ENCODE peak calls at places on chromosomes 6 and 20, in four cellular contexts. One of them, this sample, is unnamed.

GRCh38 chr20:41081276-41081814 is 52.7 kb downstream of the TOP1 start:
- DNase-seq in A673: no peak
- DNase-seq in astrocyte of the spinal cord: peak
- DNase-seq in vagina: no peak
- DNase-seq in this sample: no peak

GRCh38 chr6:169806718-169807117 is 55.3 kb downstream of the ERMARD start:
- DNase-seq in A673: no peak
- DNase-seq in astrocyte of the spinal cord: no peak
- DNase-seq in vagina: peak
- DNase-seq in this sample: no peak

GRCh38 chr20:4325548-4326187 is 310.3 kb upstream of the RNF24 start:
- DNase-seq in A673: no peak
- DNase-seq in astrocyte of the spinal cord: no peak
- DNase-seq in vagina: peak
- DNase-seq in this sample: no peak

GRCh38 chr6:119517428-119517827 is 167.9 kb upstream of the MAN1A1 start:
- DNase-seq in A673: peak
- DNase-seq in astrocyte of the spinal cord: no peak
- DNase-seq in vagina: no peak
- DNase-seq in this sample: no peak

GRCh38 chr6:105178110-105178509 is 1.7 kb downstream of the POPDC3 start:
- DNase-seq in A673: no peak
- DNase-seq in astrocyte of the spinal cord: peak
- DNase-seq in vagina: no peak
- DNase-seq in this sample: peak

GRCh38 chr6:12233693-12234551 is 56.2 kb upstream of the EDN1 start:
- DNase-seq in A673: peak
- DNase-seq in astrocyte of the spinal cord: peak
- DNase-seq in vagina: no peak
- DNase-seq in this sample: peak

GRCh38 chr20:24916412-24916811 is 32.7 kb upstream of the CST7 start:
- DNase-seq in A673: no peak
- DNase-seq in astrocyte of the spinal cord: no peak
- DNase-seq in vagina: no peak
- DNase-seq in this sample: no peak

GRCh38 chr6:84522135-84522535 is 242.3 kb downstream of the TBX18 start:
- DNase-seq in A673: no peak
- DNase-seq in astrocyte of the spinal cord: peak
- DNase-seq in vagina: no peak
- DNase-seq in this sample: peak

GRCh38 chr6:113560376-113560775 is 296.8 kb upstream of the MARCKS start:
- DNase-seq in A673: no peak
- DNase-seq in astrocyte of the spinal cord: no peak
- DNase-seq in vagina: no peak
- DNase-seq in this sample: peak

GRCh38 chr20:58900292-58900931 is 47.9 kb downstream of the GNAS start:
- DNase-seq in A673: no peak
- DNase-seq in astrocyte of the spinal cord: no peak
- DNase-seq in vagina: no peak
- DNase-seq in this sample: no peak

GRCh38 chr6:2410982-2411381 is 165.6 kb upstream of the GMDS start:
- DNase-seq in A673: no peak
- DNase-seq in astrocyte of the spinal cord: no peak
- DNase-seq in vagina: no peak
- DNase-seq in this sample: no peak

GRCh38 chr20:2749951-2750342 is 50.5 kb downstream of the CPXM1 start:
- DNase-seq in A673: no peak
- DNase-seq in astrocyte of the spinal cord: no peak
- DNase-seq in vagina: no peak
- DNase-seq in this sample: no peak

GRCh38 chr6:75932067-75932466 is 140.4 kb downstream of the IMPG1 start:
- DNase-seq in A673: peak
- DNase-seq in astrocyte of the spinal cord: peak
- DNase-seq in vagina: no peak
- DNase-seq in this sample: no peak

GRCh38 chr6:170405311-170405975 is 98.9 kb downstream of the FAM120B start:
- DNase-seq in A673: no peak
- DNase-seq in astrocyte of the spinal cord: peak
- DNase-seq in vagina: no peak
- DNase-seq in this sample: peak

GRCh38 chr6:29516108-29516507 is 28.4 kb upstream of the MAS1L start:
- DNase-seq in A673: peak
- DNase-seq in astrocyte of the spinal cord: peak
- DNase-seq in vagina: no peak
- DNase-seq in this sample: no peak

GRCh38 chr20:56393653-56394052 is 1.2 kb downstream of the CSTF1 start:
- DNase-seq in A673: no peak
- DNase-seq in astrocyte of the spinal cord: no peak
- DNase-seq in vagina: no peak
- DNase-seq in this sample: no peak

GRCh38 chr20:46700481-46700880 is 9.0 kb upstream of the SLC2A10 start:
- DNase-seq in A673: no peak
- DNase-seq in astrocyte of the spinal cord: no peak
- DNase-seq in vagina: no peak
- DNase-seq in this sample: no peak

GRCh38 chr6:151089916-151090443 is 149.8 kb upstream of the AKAP12 start:
- DNase-seq in A673: no peak
- DNase-seq in astrocyte of the spinal cord: no peak
- DNase-seq in vagina: no peak
- DNase-seq in this sample: no peak

GRCh38 chr6:145904391-145904790 is 59.8 kb downstream of the SHPRH start:
- DNase-seq in A673: no peak
- DNase-seq in astrocyte of the spinal cord: no peak
- DNase-seq in vagina: no peak
- DNase-seq in this sample: no peak

GRCh38 chr6:7505196-7505699 is 36.2 kb upstream of the DSP start:
- DNase-seq in A673: peak
- DNase-seq in astrocyte of the spinal cord: peak
- DNase-seq in vagina: no peak
- DNase-seq in this sample: peak

GRCh38 chr6:4962905-4963304 is 40.9 kb downstream of the RPP40 start:
- DNase-seq in A673: peak
- DNase-seq in astrocyte of the spinal cord: no peak
- DNase-seq in vagina: no peak
- DNase-seq in this sample: no peak

GRCh38 chr20:709864-710761 is 34.5 kb upstream of the SCRT2 start:
- DNase-seq in A673: no peak
- DNase-seq in astrocyte of the spinal cord: no peak
- DNase-seq in vagina: no peak
- DNase-seq in this sample: no peak

GRCh38 chr6:137867685-137868509 is 838 bp downstream of the TNFAIP3 start:
- DNase-seq in A673: no peak
- DNase-seq in astrocyte of the spinal cord: no peak
- DNase-seq in vagina: no peak
- DNase-seq in this sample: no peak

GRCh38 chr6:2478200-2478599 is 232.8 kb upstream of the GMDS start:
- DNase-seq in A673: no peak
- DNase-seq in astrocyte of the spinal cord: peak
- DNase-seq in vagina: no peak
- DNase-seq in this sample: no peak

GRCh38 chr6:12170351-12171079 is 119.6 kb upstream of the EDN1 start:
- DNase-seq in A673: no peak
- DNase-seq in astrocyte of the spinal cord: no peak
- DNase-seq in vagina: no peak
- DNase-seq in this sample: no peak

GRCh38 chr20:4104842-4105241 is 89.5 kb upstream of the RNF24 start:
- DNase-seq in A673: no peak
- DNase-seq in astrocyte of the spinal cord: no peak
- DNase-seq in vagina: no peak
- DNase-seq in this sample: no peak

GRCh38 chr6:16158943-16159557 is 30.2 kb downstream of the MYLIP start:
- DNase-seq in A673: no peak
- DNase-seq in astrocyte of the spinal cord: no peak
- DNase-seq in vagina: no peak
- DNase-seq in this sample: no peak

GRCh38 chr20:41202426-41202825 is 65.1 kb downstream of the PLCG1 start:
- DNase-seq in A673: no peak
- DNase-seq in astrocyte of the spinal cord: no peak
- DNase-seq in vagina: no peak
- DNase-seq in this sample: no peak

GRCh38 chr6:158376650-158377081 is 64.4 kb downstream of the TULP4 start:
- DNase-seq in A673: no peak
- DNase-seq in astrocyte of the spinal cord: peak
- DNase-seq in vagina: no peak
- DNase-seq in this sample: peak

GRCh38 chr6:40815731-40816130 is 223.3 kb downstream of the UNC5CL start:
- DNase-seq in A673: no peak
- DNase-seq in astrocyte of the spinal cord: no peak
- DNase-seq in vagina: peak
- DNase-seq in this sample: no peak

GRCh38 chr20:50353289-50353961 is 156.8 kb upstream of the PTPN1 start:
- DNase-seq in A673: no peak
- DNase-seq in astrocyte of the spinal cord: no peak
- DNase-seq in vagina: no peak
- DNase-seq in this sample: no peak

GRCh38 chr20:59962155-59962554 is 3.9 kb downstream of the CDH26 start:
- DNase-seq in A673: no peak
- DNase-seq in astrocyte of the spinal cord: no peak
- DNase-seq in vagina: no peak
- DNase-seq in this sample: no peak

GRCh38 chr6:150409576-150410066 is 40.8 kb downstream of the IYD start:
- DNase-seq in A673: peak
- DNase-seq in astrocyte of the spinal cord: peak
- DNase-seq in vagina: no peak
- DNase-seq in this sample: no peak

GRCh38 chr20:46108976-46109375 is 9.1 kb upstream of the CD40 start:
- DNase-seq in A673: no peak
- DNase-seq in astrocyte of the spinal cord: no peak
- DNase-seq in vagina: peak
- DNase-seq in this sample: no peak

GRCh38 chr6:123022980-123023379 is 26.9 kb downstream of the CLVS2 start:
- DNase-seq in A673: no peak
- DNase-seq in astrocyte of the spinal cord: peak
- DNase-seq in vagina: no peak
- DNase-seq in this sample: no peak

GRCh38 chr6:109396319-109396718 is 14.1 kb upstream of the CD164 start:
- DNase-seq in A673: no peak
- DNase-seq in astrocyte of the spinal cord: no peak
- DNase-seq in vagina: no peak
- DNase-seq in this sample: no peak

GRCh38 chr6:109393882-109394281 is 11.6 kb upstream of the CD164 start:
- DNase-seq in A673: peak
- DNase-seq in astrocyte of the spinal cord: no peak
- DNase-seq in vagina: no peak
- DNase-seq in this sample: peak

GRCh38 chr6:109397020-109397419 is 14.8 kb upstream of the CD164 start:
- DNase-seq in A673: peak
- DNase-seq in astrocyte of the spinal cord: peak
- DNase-seq in vagina: no peak
- DNase-seq in this sample: no peak
- TF ChIP-seq CTCF in A673: peak
- TF ChIP-seq CTCF in astrocyte of the spinal cord: peak
- TF ChIP-seq CTCF in vagina: no peak
- TF ChIP-seq CTCF in this sample: peak

GRCh38 chr6:159832941-159833340 is 32.9 kb downstream of the PNLDC1 start:
- DNase-seq in A673: no peak
- DNase-seq in astrocyte of the spinal cord: no peak
- DNase-seq in vagina: no peak
- DNase-seq in this sample: peak
- TF ChIP-seq CTCF in A673: no peak
- TF ChIP-seq CTCF in astrocyte of the spinal cord: no peak
- TF ChIP-seq CTCF in vagina: no peak
- TF ChIP-seq CTCF in this sample: no peak

GRCh38 chr20:34536798-34537394 is 20.7 kb downstream of the DYNLRB1 start:
- DNase-seq in A673: peak
- DNase-seq in astrocyte of the spinal cord: no peak
- DNase-seq in vagina: no peak
- DNase-seq in this sample: no peak
- TF ChIP-seq CTCF in A673: peak
- TF ChIP-seq CTCF in astrocyte of the spinal cord: peak
- TF ChIP-seq CTCF in vagina: no peak
- TF ChIP-seq CTCF in this sample: peak

DNA sequence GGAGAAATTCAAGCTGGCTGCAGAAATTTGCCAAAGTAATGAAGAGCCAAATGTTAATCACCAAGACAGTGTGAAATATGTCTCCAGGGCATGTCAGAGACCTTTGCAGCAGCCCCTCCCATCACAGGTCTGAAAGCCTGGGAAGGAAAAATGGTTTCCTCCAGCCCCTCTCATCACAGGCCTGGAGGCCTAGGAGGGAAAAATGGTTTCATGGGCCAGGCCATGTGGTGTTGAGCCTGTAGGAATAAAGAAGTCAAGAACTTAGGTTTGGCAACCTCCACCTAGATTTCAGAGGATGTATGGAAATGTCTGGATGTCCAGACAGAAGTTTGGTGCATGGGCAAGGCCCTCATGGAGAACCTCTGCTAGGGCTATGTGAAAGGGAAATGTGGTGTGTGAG is 185.0 kb downstream of the SLC35F1 start:
- DNase-seq in A673: no peak
- DNase-seq in astrocyte of the spinal cord: no peak
- DNase-seq in vagina: no peak
- DNase-seq in this sample: no peak
- TF ChIP-seq CTCF in A673: no peak
- TF ChIP-seq CTCF in astrocyte of the spinal cord: no peak
- TF ChIP-seq CTCF in vagina: no peak
- TF ChIP-seq CTCF in this sample: no peak

GRCh38 chr6:17826301-17826700 is 119.6 kb upstream of the NUP153 start:
- DNase-seq in A673: no peak
- DNase-seq in astrocyte of the spinal cord: no peak
- DNase-seq in vagina: no peak
- DNase-seq in this sample: no peak
- TF ChIP-seq CTCF in A673: no peak
- TF ChIP-seq CTCF in astrocyte of the spinal cord: no peak
- TF ChIP-seq CTCF in vagina: no peak
- TF ChIP-seq CTCF in this sample: no peak

GRCh38 chr6:116444092-116444491 is 17.1 kb upstream of the CALHM6 start:
- DNase-seq in A673: peak
- DNase-seq in astrocyte of the spinal cord: peak
- DNase-seq in vagina: no peak
- DNase-seq in this sample: peak
- TF ChIP-seq CTCF in A673: peak
- TF ChIP-seq CTCF in astrocyte of the spinal cord: peak
- TF ChIP-seq CTCF in vagina: no peak
- TF ChIP-seq CTCF in this sample: peak